ENCODE peak calls at places on chromosomes 3 and 15, in four cellular contexts. I is fibroblast of lung, D is trophoblast cell, T is Peyer's patch. Q is an unnamed sample. For H3K4me1, the result is how much of the 10 kb centered on the place peaks cover.

GRCh38 chr15:98067339-98067738 is 106.8 kb downstream of the ARRDC4 start:
- DNase-seq in I (no peak), D (no peak), T (no peak), Q (no peak)

GRCh38 chr3:184652465-184652864 is 59.4 kb downstream of the MAGEF1 start:
- DNase-seq in I (no peak), D (peak), T (no peak), Q (no peak)

GRCh38 chr3:151404316-151404715 is 19.8 kb upstream of the P2RY12 start:
- DNase-seq in I (peak), D (no peak), T (no peak), Q (no peak)

GRCh38 chr3:185740133-185740532 is 84.7 kb downstream of the IGF2BP2 start:
- DNase-seq in I (no peak), D (no peak), T (no peak), Q (no peak)

GRCh38 chr3:186251948-186252619 is 110.0 kb downstream of the DGKG start:
- DNase-seq in I (no peak), D (no peak), T (no peak), Q (no peak)

GRCh38 chr15:28979208-28979891 is 93.6 kb downstream of the APBA2 start:
- DNase-seq in I (no peak), D (no peak), T (no peak), Q (no peak)

GRCh38 chr3:196740476-196741400 is 1.1 kb downstream of the PAK2 start:
- DNase-seq in I (peak), D (peak), T (peak), Q (no peak)

GRCh38 chr3:65878831-65879230 is 159.9 kb downstream of the MAGI1 start:
- DNase-seq in I (no peak), D (no peak), T (no peak), Q (no peak)

GRCh38 chr3:56702487-56703315 is 19.6 kb upstream of the TASOR start:
- DNase-seq in I (peak), D (peak), T (peak), Q (no peak)

GRCh38 chr15:42344763-42345162 is 14.5 kb upstream of the CAPN3 start:
- DNase-seq in I (peak), D (no peak), T (no peak), Q (no peak)

GRCh38 chr3:105915524-105915923 is 46.7 kb upstream of the CBLB start:
- DNase-seq in I (no peak), D (no peak), T (no peak), Q (no peak)

GRCh38 chr3:14118400-14119165 is 6.1 kb downstream of the CHCHD4 start:
- DNase-seq in I (peak), D (no peak), T (no peak), Q (no peak)

GRCh38 chr3:117520582-117520981 is 811.0 kb downstream of the TUSC7 start:
- DNase-seq in I (no peak), D (no peak), T (no peak), Q (no peak)

GRCh38 chr3:11651900-11652299 is 8.2 kb upstream of the VGLL4 start:
- DNase-seq in I (peak), D (peak), T (no peak), Q (no peak)

GRCh38 chr15:90126457-90127435 is 24.5 kb upstream of the IDH2 start:
- DNase-seq in I (no peak), D (peak), T (no peak), Q (no peak)

GRCh38 chr3:70832035-70832795 is 519.8 kb upstream of the MDFIC2 start:
- DNase-seq in I (peak), D (peak), T (no peak), Q (no peak)

GRCh38 chr3:158105710-158106438 is at the start of gene SHOX2:
- DNase-seq in I (peak), D (peak), T (peak), Q (no peak)

GRCh38 chr3:13600950-13601691 is 52.2 kb downstream of the FBLN2 start:
- DNase-seq in I (peak), D (peak), T (no peak), Q (peak)

GRCh38 chr3:194133661-194134230 is 2.2 kb upstream of the HES1 start:
- DNase-seq in I (no peak), D (peak), T (peak), Q (no peak)

GRCh38 chr3:60613769-60614303 is 637.4 kb downstream of the FHIT start:
- DNase-seq in I (no peak), D (no peak), T (no peak), Q (no peak)

GRCh38 chr3:102460579-102460978 is 25.8 kb downstream of the ZPLD1 start:
- DNase-seq in I (no peak), D (no peak), T (no peak), Q (no peak)

GRCh38 chr3:134072881-134073582 is 43.3 kb upstream of the SLCO2A1 start:
- DNase-seq in I (no peak), D (no peak), T (no peak), Q (peak)

GRCh38 chr3:7445331-7445730 is 584.4 kb downstream of the GRM7 start:
- DNase-seq in I (no peak), D (no peak), T (no peak), Q (no peak)

GRCh38 chr3:13650210-13651056 is 101.5 kb downstream of the FBLN2 start:
- DNase-seq in I (peak), D (peak), T (peak), Q (no peak)

GRCh38 chr15:56215769-56216168 is 27.9 kb downstream of the RFX7 start:
- DNase-seq in I (peak), D (no peak), T (no peak), Q (no peak)

GRCh38 chr3:196431193-196432136 is 762 bp downstream of the UBXN7 start:
- DNase-seq in I (peak), D (peak), T (peak), Q (no peak)

GRCh38 chr15:35289029-35289617 is 204.0 kb upstream of the NANOGP8 start:
- DNase-seq in I (peak), D (peak), T (no peak), Q (no peak)

GRCh38 chr3:87727783-87728182 is 331.0 kb downstream of the CGGBP1 start:
- DNase-seq in I (no peak), D (no peak), T (no peak), Q (no peak)

GRCh38 chr3:64824281-64824980 is 136.6 kb upstream of the ADAMTS9 start:
- DNase-seq in I (peak), D (no peak), T (no peak), Q (no peak)

GRCh38 chr3:126964950-126965349 is 18.0 kb upstream of the PLXNA1 start:
- DNase-seq in I (no peak), D (no peak), T (no peak), Q (peak)

GRCh38 chr3:197339841-197340520 is 41.6 kb upstream of the DLG1 start:
- DNase-seq in I (no peak), D (no peak), T (no peak), Q (no peak)

GRCh38 chr15:37095993-37096877 is 4.1 kb downstream of the MEIS2 start:
- DNase-seq in I (no peak), D (no peak), T (no peak), Q (no peak)

GRCh38 chr15:82679626-82680199 is 30.0 kb downstream of the AP3B2 start:
- DNase-seq in I (no peak), D (no peak), T (no peak), Q (peak)
- H3K4me3 ChIP-seq in I (no peak), D (peak), T (peak), Q (peak)

GRCh38 chr3:129622933-129623332 is 16.5 kb upstream of the PLXND1 start:
- DNase-seq in I (no peak), D (no peak), T (no peak), Q (no peak)

GRCh38 chr3:129622418-129622872 is 16.0 kb upstream of the PLXND1 start:
- DNase-seq in I (no peak), D (no peak), T (no peak), Q (no peak)

GRCh38 chr3:129620828-129621605 is 14.5 kb upstream of the PLXND1 start:
- DNase-seq in I (no peak), D (no peak), T (no peak), Q (no peak)

GRCh38 chr3:129623447-129624118 is 17.1 kb upstream of the PLXND1 start:
- DNase-seq in I (no peak), D (no peak), T (no peak), Q (no peak)

GRCh38 chr3:129621626-129622417 is 15.3 kb upstream of the PLXND1 start:
- DNase-seq in I (no peak), D (no peak), T (no peak), Q (no peak)
- H3K27ac ChIP-seq in I (no peak), D (peak), T (no peak), Q (no peak)

DNA sequence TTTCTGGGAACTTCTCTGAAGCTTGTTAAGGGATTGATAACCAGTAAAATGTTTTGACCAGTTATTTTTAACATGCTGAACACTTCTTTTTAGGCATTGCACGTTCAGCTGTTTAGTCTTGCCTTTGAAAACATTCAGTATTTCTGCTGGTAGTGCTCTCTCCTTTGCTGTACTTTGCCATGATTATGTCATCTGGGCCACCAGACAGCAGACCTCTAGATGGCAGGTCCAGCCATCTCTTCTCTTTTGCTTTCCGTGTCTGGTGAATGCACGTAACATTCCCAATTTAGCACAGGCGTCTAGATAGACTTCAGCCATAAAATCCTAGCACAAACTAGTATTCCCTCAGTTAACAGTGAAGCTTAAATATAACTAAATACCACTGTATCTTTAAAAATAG is 57.8 kb downstream of the RAB7A start:
- DNase-seq in I (no peak), D (no peak), T (no peak), Q (no peak)
- H3K4me1 ChIP-seq in I (under half), D (under half), T (under half), Q (under half)

DNA sequence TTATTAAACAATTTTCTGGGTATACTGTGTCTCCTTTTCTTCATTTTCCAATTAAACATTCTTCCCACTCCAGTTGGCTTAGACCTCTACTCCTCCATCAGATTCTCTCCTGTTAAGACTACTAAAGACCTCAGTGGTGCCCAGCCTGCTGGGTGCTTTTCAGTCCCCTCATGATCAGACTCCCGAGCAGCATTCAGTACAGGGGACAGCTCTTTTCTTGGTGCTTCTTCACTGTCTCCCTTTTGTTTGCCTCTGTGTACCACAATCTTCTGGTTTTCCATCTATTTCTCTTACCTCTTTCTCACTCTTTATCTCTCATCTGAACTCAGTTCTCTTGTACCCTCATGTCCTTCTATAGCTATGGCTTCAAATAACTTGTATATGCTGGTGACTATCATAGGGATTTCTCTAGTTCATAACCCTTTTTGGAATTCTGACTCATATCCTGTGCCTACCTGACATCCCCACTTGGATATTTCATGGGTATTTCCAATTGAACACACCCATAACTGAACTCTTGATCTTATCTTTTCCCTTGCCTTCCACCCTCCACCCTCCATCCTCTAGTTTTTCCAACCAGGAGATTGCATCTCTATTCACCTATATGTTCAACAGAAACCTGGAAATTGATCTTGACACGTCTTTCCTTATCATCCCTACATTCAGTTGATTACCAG is 55.6 kb upstream of the ABHD10 start:
- DNase-seq in I (no peak), D (peak), T (no peak), Q (no peak)
- H3K4me3 ChIP-seq in I (no peak), D (no peak), T (no peak), Q (no peak)